ENCODE peak calls at places on chromosomes 13 and 19, in six cellular contexts. One of them, this sample, is unnamed.

GRCh38 chr19:39212377-39212742 is 8.3 kb upstream of the SYCN start:
- DNase-seq in lung microvascular endothelial cell: no peak
- DNase-seq in GM10248: no peak
- DNase-seq in transverse colon: peak
- DNase-seq in activated CD4-positive, alpha-beta T cell treated with anti-CD3 and anti-CD28 coated beads, Interleukin-2, amount 50 U/mL, for 24 hours: peak
- DNase-seq in stimulated activated naive CD8-positive, alpha-beta T cell treated with anti-CD3 and anti-CD28 coated beads, Interleukin-15, Interleukin-2, amounts not matched to agents 100 U/mL and 50 U/mL, for 24 hours: peak
- DNase-seq in this sample: peak

GRCh38 chr19:35938282-35939224 is 2.4 kb downstream of the LRFN3 start:
- DNase-seq in transverse colon: no peak
- DNase-seq in activated CD4-positive, alpha-beta T cell treated with anti-CD3 and anti-CD28 coated beads, Interleukin-2, amount 50 U/mL, for 24 hours: no peak
- DNase-seq in GM10248: no peak
- DNase-seq in stimulated activated naive CD8-positive, alpha-beta T cell treated with anti-CD3 and anti-CD28 coated beads, Interleukin-15, Interleukin-2, amounts not matched to agents 100 U/mL and 50 U/mL, for 24 hours: no peak
- DNase-seq in lung microvascular endothelial cell: no peak
- DNase-seq in this sample: no peak

GRCh38 chr19:3665681-3666544 is 34.4 kb downstream of the PIP5K1C start:
- DNase-seq in GM10248: peak
- DNase-seq in lung microvascular endothelial cell: peak
- DNase-seq in stimulated activated naive CD8-positive, alpha-beta T cell treated with anti-CD3 and anti-CD28 coated beads, Interleukin-15, Interleukin-2, amounts not matched to agents 100 U/mL and 50 U/mL, for 24 hours: peak
- DNase-seq in activated CD4-positive, alpha-beta T cell treated with anti-CD3 and anti-CD28 coated beads, Interleukin-2, amount 50 U/mL, for 24 hours: peak
- DNase-seq in transverse colon: peak
- DNase-seq in this sample: peak

GRCh38 chr13:35992964-35993363 is 138.2 kb downstream of the DCLK1 start:
- DNase-seq in activated CD4-positive, alpha-beta T cell treated with anti-CD3 and anti-CD28 coated beads, Interleukin-2, amount 50 U/mL, for 24 hours: no peak
- DNase-seq in stimulated activated naive CD8-positive, alpha-beta T cell treated with anti-CD3 and anti-CD28 coated beads, Interleukin-15, Interleukin-2, amounts not matched to agents 100 U/mL and 50 U/mL, for 24 hours: no peak
- DNase-seq in lung microvascular endothelial cell: no peak
- DNase-seq in GM10248: no peak
- DNase-seq in transverse colon: no peak
- DNase-seq in this sample: no peak

GRCh38 chr13:40796649-40797048 is 7.2 kb downstream of the SLC25A15 start:
- DNase-seq in stimulated activated naive CD8-positive, alpha-beta T cell treated with anti-CD3 and anti-CD28 coated beads, Interleukin-15, Interleukin-2, amounts not matched to agents 100 U/mL and 50 U/mL, for 24 hours: no peak
- DNase-seq in transverse colon: no peak
- DNase-seq in GM10248: no peak
- DNase-seq in activated CD4-positive, alpha-beta T cell treated with anti-CD3 and anti-CD28 coated beads, Interleukin-2, amount 50 U/mL, for 24 hours: no peak
- DNase-seq in lung microvascular endothelial cell: no peak
- DNase-seq in this sample: no peak

GRCh38 chr19:3986260-3987041 is 1.2 kb upstream of the EEF2 start:
- DNase-seq in lung microvascular endothelial cell: peak
- DNase-seq in activated CD4-positive, alpha-beta T cell treated with anti-CD3 and anti-CD28 coated beads, Interleukin-2, amount 50 U/mL, for 24 hours: no peak
- DNase-seq in stimulated activated naive CD8-positive, alpha-beta T cell treated with anti-CD3 and anti-CD28 coated beads, Interleukin-15, Interleukin-2, amounts not matched to agents 100 U/mL and 50 U/mL, for 24 hours: peak
- DNase-seq in GM10248: peak
- DNase-seq in transverse colon: peak
- DNase-seq in this sample: peak

GRCh38 chr13:57633950-57634828 is 2.6 kb downstream of the PCDH17 start:
- DNase-seq in activated CD4-positive, alpha-beta T cell treated with anti-CD3 and anti-CD28 coated beads, Interleukin-2, amount 50 U/mL, for 24 hours: no peak
- DNase-seq in lung microvascular endothelial cell: peak
- DNase-seq in transverse colon: no peak
- DNase-seq in stimulated activated naive CD8-positive, alpha-beta T cell treated with anti-CD3 and anti-CD28 coated beads, Interleukin-15, Interleukin-2, amounts not matched to agents 100 U/mL and 50 U/mL, for 24 hours: peak
- DNase-seq in GM10248: no peak
- DNase-seq in this sample: no peak

GRCh38 chr13:40665061-40665753 is 1.2 kb downstream of the FOXO1 start:
- DNase-seq in transverse colon: peak
- DNase-seq in GM10248: peak
- DNase-seq in stimulated activated naive CD8-positive, alpha-beta T cell treated with anti-CD3 and anti-CD28 coated beads, Interleukin-15, Interleukin-2, amounts not matched to agents 100 U/mL and 50 U/mL, for 24 hours: peak
- DNase-seq in lung microvascular endothelial cell: no peak
- DNase-seq in activated CD4-positive, alpha-beta T cell treated with anti-CD3 and anti-CD28 coated beads, Interleukin-2, amount 50 U/mL, for 24 hours: no peak
- DNase-seq in this sample: peak

GRCh38 chr19:45522010-45522941 is 15.0 kb downstream of the VASP start:
- DNase-seq in GM10248: no peak
- DNase-seq in transverse colon: no peak
- DNase-seq in lung microvascular endothelial cell: no peak
- DNase-seq in activated CD4-positive, alpha-beta T cell treated with anti-CD3 and anti-CD28 coated beads, Interleukin-2, amount 50 U/mL, for 24 hours: no peak
- DNase-seq in stimulated activated naive CD8-positive, alpha-beta T cell treated with anti-CD3 and anti-CD28 coated beads, Interleukin-15, Interleukin-2, amounts not matched to agents 100 U/mL and 50 U/mL, for 24 hours: no peak
- DNase-seq in this sample: no peak

GRCh38 chr13:29958476-29958875 is 108.1 kb upstream of the UBL3 start:
- DNase-seq in lung microvascular endothelial cell: no peak
- DNase-seq in activated CD4-positive, alpha-beta T cell treated with anti-CD3 and anti-CD28 coated beads, Interleukin-2, amount 50 U/mL, for 24 hours: no peak
- DNase-seq in stimulated activated naive CD8-positive, alpha-beta T cell treated with anti-CD3 and anti-CD28 coated beads, Interleukin-15, Interleukin-2, amounts not matched to agents 100 U/mL and 50 U/mL, for 24 hours: no peak
- DNase-seq in GM10248: no peak
- DNase-seq in transverse colon: no peak
- DNase-seq in this sample: no peak

GRCh38 chr13:24181991-24182702 is 21.6 kb downstream of the SPATA13 start:
- DNase-seq in activated CD4-positive, alpha-beta T cell treated with anti-CD3 and anti-CD28 coated beads, Interleukin-2, amount 50 U/mL, for 24 hours: no peak
- DNase-seq in transverse colon: no peak
- DNase-seq in lung microvascular endothelial cell: no peak
- DNase-seq in GM10248: no peak
- DNase-seq in stimulated activated naive CD8-positive, alpha-beta T cell treated with anti-CD3 and anti-CD28 coated beads, Interleukin-15, Interleukin-2, amounts not matched to agents 100 U/mL and 50 U/mL, for 24 hours: no peak
- DNase-seq in this sample: no peak

GRCh38 chr19:58046856-58047255 is 12.2 kb upstream of the ZNF135 start:
- DNase-seq in lung microvascular endothelial cell: no peak
- DNase-seq in transverse colon: no peak
- DNase-seq in GM10248: no peak
- DNase-seq in stimulated activated naive CD8-positive, alpha-beta T cell treated with anti-CD3 and anti-CD28 coated beads, Interleukin-15, Interleukin-2, amounts not matched to agents 100 U/mL and 50 U/mL, for 24 hours: no peak
- DNase-seq in activated CD4-positive, alpha-beta T cell treated with anti-CD3 and anti-CD28 coated beads, Interleukin-2, amount 50 U/mL, for 24 hours: no peak
- DNase-seq in this sample: no peak

GRCh38 chr19:54459282-54460229 is 4.0 kb downstream of the LENG9 start:
- DNase-seq in GM10248: no peak
- DNase-seq in stimulated activated naive CD8-positive, alpha-beta T cell treated with anti-CD3 and anti-CD28 coated beads, Interleukin-15, Interleukin-2, amounts not matched to agents 100 U/mL and 50 U/mL, for 24 hours: no peak
- DNase-seq in lung microvascular endothelial cell: no peak
- DNase-seq in transverse colon: no peak
- DNase-seq in activated CD4-positive, alpha-beta T cell treated with anti-CD3 and anti-CD28 coated beads, Interleukin-2, amount 50 U/mL, for 24 hours: no peak
- DNase-seq in this sample: peak

GRCh38 chr19:839146-839872 is 1.5 kb upstream of the PRTN3 start:
- DNase-seq in stimulated activated naive CD8-positive, alpha-beta T cell treated with anti-CD3 and anti-CD28 coated beads, Interleukin-15, Interleukin-2, amounts not matched to agents 100 U/mL and 50 U/mL, for 24 hours: no peak
- DNase-seq in activated CD4-positive, alpha-beta T cell treated with anti-CD3 and anti-CD28 coated beads, Interleukin-2, amount 50 U/mL, for 24 hours: no peak
- DNase-seq in GM10248: no peak
- DNase-seq in lung microvascular endothelial cell: no peak
- DNase-seq in transverse colon: no peak
- DNase-seq in this sample: no peak

GRCh38 chr13:74250738-74251190 is 116.6 kb upstream of the KLF12 start:
- DNase-seq in GM10248: no peak
- DNase-seq in stimulated activated naive CD8-positive, alpha-beta T cell treated with anti-CD3 and anti-CD28 coated beads, Interleukin-15, Interleukin-2, amounts not matched to agents 100 U/mL and 50 U/mL, for 24 hours: no peak
- DNase-seq in lung microvascular endothelial cell: no peak
- DNase-seq in transverse colon: no peak
- DNase-seq in activated CD4-positive, alpha-beta T cell treated with anti-CD3 and anti-CD28 coated beads, Interleukin-2, amount 50 U/mL, for 24 hours: no peak
- DNase-seq in this sample: no peak

GRCh38 chr13:99542788-99543406 is 41.6 kb downstream of the TM9SF2 start:
- DNase-seq in GM10248: peak
- DNase-seq in transverse colon: peak
- DNase-seq in lung microvascular endothelial cell: peak
- DNase-seq in activated CD4-positive, alpha-beta T cell treated with anti-CD3 and anti-CD28 coated beads, Interleukin-2, amount 50 U/mL, for 24 hours: no peak
- DNase-seq in stimulated activated naive CD8-positive, alpha-beta T cell treated with anti-CD3 and anti-CD28 coated beads, Interleukin-15, Interleukin-2, amounts not matched to agents 100 U/mL and 50 U/mL, for 24 hours: peak
- DNase-seq in this sample: no peak

GRCh38 chr13:47545206-47545605 is 455.9 kb downstream of the SUCLA2 start:
- DNase-seq in lung microvascular endothelial cell: no peak
- DNase-seq in GM10248: no peak
- DNase-seq in transverse colon: no peak
- DNase-seq in activated CD4-positive, alpha-beta T cell treated with anti-CD3 and anti-CD28 coated beads, Interleukin-2, amount 50 U/mL, for 24 hours: no peak
- DNase-seq in stimulated activated naive CD8-positive, alpha-beta T cell treated with anti-CD3 and anti-CD28 coated beads, Interleukin-15, Interleukin-2, amounts not matched to agents 100 U/mL and 50 U/mL, for 24 hours: no peak
- DNase-seq in this sample: no peak

GRCh38 chr13:33796095-33796494 is 21.9 kb upstream of the RFC3 start:
- DNase-seq in activated CD4-positive, alpha-beta T cell treated with anti-CD3 and anti-CD28 coated beads, Interleukin-2, amount 50 U/mL, for 24 hours: no peak
- DNase-seq in GM10248: no peak
- DNase-seq in lung microvascular endothelial cell: no peak
- DNase-seq in transverse colon: no peak
- DNase-seq in stimulated activated naive CD8-positive, alpha-beta T cell treated with anti-CD3 and anti-CD28 coated beads, Interleukin-15, Interleukin-2, amounts not matched to agents 100 U/mL and 50 U/mL, for 24 hours: no peak
- DNase-seq in this sample: no peak

GRCh38 chr19:29807870-29808405 is 3.9 kb upstream of the CCNE1 start:
- DNase-seq in lung microvascular endothelial cell: no peak
- DNase-seq in stimulated activated naive CD8-positive, alpha-beta T cell treated with anti-CD3 and anti-CD28 coated beads, Interleukin-15, Interleukin-2, amounts not matched to agents 100 U/mL and 50 U/mL, for 24 hours: no peak
- DNase-seq in activated CD4-positive, alpha-beta T cell treated with anti-CD3 and anti-CD28 coated beads, Interleukin-2, amount 50 U/mL, for 24 hours: no peak
- DNase-seq in transverse colon: no peak
- DNase-seq in GM10248: no peak
- DNase-seq in this sample: no peak

GRCh38 chr19:48573163-48573505 is 21.2 kb downstream of the SULT2B1 start:
- DNase-seq in transverse colon: no peak
- DNase-seq in activated CD4-positive, alpha-beta T cell treated with anti-CD3 and anti-CD28 coated beads, Interleukin-2, amount 50 U/mL, for 24 hours: no peak
- DNase-seq in lung microvascular endothelial cell: no peak
- DNase-seq in stimulated activated naive CD8-positive, alpha-beta T cell treated with anti-CD3 and anti-CD28 coated beads, Interleukin-15, Interleukin-2, amounts not matched to agents 100 U/mL and 50 U/mL, for 24 hours: no peak
- DNase-seq in GM10248: no peak
- DNase-seq in this sample: no peak

GRCh38 chr13:32837307-32837972 is 178.8 kb upstream of the KL start:
- DNase-seq in activated CD4-positive, alpha-beta T cell treated with anti-CD3 and anti-CD28 coated beads, Interleukin-2, amount 50 U/mL, for 24 hours: no peak
- DNase-seq in stimulated activated naive CD8-positive, alpha-beta T cell treated with anti-CD3 and anti-CD28 coated beads, Interleukin-15, Interleukin-2, amounts not matched to agents 100 U/mL and 50 U/mL, for 24 hours: no peak
- DNase-seq in GM10248: no peak
- DNase-seq in transverse colon: no peak
- DNase-seq in lung microvascular endothelial cell: no peak
- DNase-seq in this sample: no peak

GRCh38 chr19:40578442-40578908 is 1.8 kb downstream of the SHKBP1 start:
- DNase-seq in activated CD4-positive, alpha-beta T cell treated with anti-CD3 and anti-CD28 coated beads, Interleukin-2, amount 50 U/mL, for 24 hours: no peak
- DNase-seq in GM10248: no peak
- DNase-seq in transverse colon: no peak
- DNase-seq in stimulated activated naive CD8-positive, alpha-beta T cell treated with anti-CD3 and anti-CD28 coated beads, Interleukin-15, Interleukin-2, amounts not matched to agents 100 U/mL and 50 U/mL, for 24 hours: no peak
- DNase-seq in lung microvascular endothelial cell: peak
- DNase-seq in this sample: peak

GRCh38 chr19:58033741-58034475 is at the start of gene ZSCAN1:
- DNase-seq in lung microvascular endothelial cell: peak
- DNase-seq in stimulated activated naive CD8-positive, alpha-beta T cell treated with anti-CD3 and anti-CD28 coated beads, Interleukin-15, Interleukin-2, amounts not matched to agents 100 U/mL and 50 U/mL, for 24 hours: peak
- DNase-seq in transverse colon: peak
- DNase-seq in GM10248: no peak
- DNase-seq in activated CD4-positive, alpha-beta T cell treated with anti-CD3 and anti-CD28 coated beads, Interleukin-2, amount 50 U/mL, for 24 hours: no peak
- DNase-seq in this sample: no peak

GRCh38 chr13:52851153-52851962 is 2.9 kb upstream of the PCDH8 start:
- DNase-seq in activated CD4-positive, alpha-beta T cell treated with anti-CD3 and anti-CD28 coated beads, Interleukin-2, amount 50 U/mL, for 24 hours: no peak
- DNase-seq in lung microvascular endothelial cell: peak
- DNase-seq in transverse colon: peak
- DNase-seq in stimulated activated naive CD8-positive, alpha-beta T cell treated with anti-CD3 and anti-CD28 coated beads, Interleukin-15, Interleukin-2, amounts not matched to agents 100 U/mL and 50 U/mL, for 24 hours: peak
- DNase-seq in GM10248: peak
- DNase-seq in this sample: no peak

GRCh38 chr13:97043302-97043701 is 49.0 kb upstream of the OXGR1 start:
- DNase-seq in activated CD4-positive, alpha-beta T cell treated with anti-CD3 and anti-CD28 coated beads, Interleukin-2, amount 50 U/mL, for 24 hours: no peak
- DNase-seq in lung microvascular endothelial cell: peak
- DNase-seq in stimulated activated naive CD8-positive, alpha-beta T cell treated with anti-CD3 and anti-CD28 coated beads, Interleukin-15, Interleukin-2, amounts not matched to agents 100 U/mL and 50 U/mL, for 24 hours: no peak
- DNase-seq in transverse colon: no peak
- DNase-seq in GM10248: no peak
- DNase-seq in this sample: no peak

GRCh38 chr13:66405908-66406802 is 824.0 kb downstream of the PCDH9 start:
- DNase-seq in GM10248: no peak
- DNase-seq in lung microvascular endothelial cell: no peak
- DNase-seq in activated CD4-positive, alpha-beta T cell treated with anti-CD3 and anti-CD28 coated beads, Interleukin-2, amount 50 U/mL, for 24 hours: no peak
- DNase-seq in stimulated activated naive CD8-positive, alpha-beta T cell treated with anti-CD3 and anti-CD28 coated beads, Interleukin-15, Interleukin-2, amounts not matched to agents 100 U/mL and 50 U/mL, for 24 hours: no peak
- DNase-seq in transverse colon: no peak
- DNase-seq in this sample: no peak

GRCh38 chr19:38778733-38779132 is 5.4 kb upstream of the LGALS7 start:
- DNase-seq in activated CD4-positive, alpha-beta T cell treated with anti-CD3 and anti-CD28 coated beads, Interleukin-2, amount 50 U/mL, for 24 hours: no peak
- DNase-seq in GM10248: no peak
- DNase-seq in lung microvascular endothelial cell: no peak
- DNase-seq in stimulated activated naive CD8-positive, alpha-beta T cell treated with anti-CD3 and anti-CD28 coated beads, Interleukin-15, Interleukin-2, amounts not matched to agents 100 U/mL and 50 U/mL, for 24 hours: no peak
- DNase-seq in transverse colon: no peak
- DNase-seq in this sample: no peak

GRCh38 chr19:18422530-18423191 is 3.5 kb downstream of the SSBP4 start:
- DNase-seq in transverse colon: no peak
- DNase-seq in GM10248: no peak
- DNase-seq in stimulated activated naive CD8-positive, alpha-beta T cell treated with anti-CD3 and anti-CD28 coated beads, Interleukin-15, Interleukin-2, amounts not matched to agents 100 U/mL and 50 U/mL, for 24 hours: no peak
- DNase-seq in activated CD4-positive, alpha-beta T cell treated with anti-CD3 and anti-CD28 coated beads, Interleukin-2, amount 50 U/mL, for 24 hours: no peak
- DNase-seq in lung microvascular endothelial cell: no peak
- DNase-seq in this sample: no peak

GRCh38 chr19:39926170-39926755 is 8.2 kb downstream of the FCGBP start:
- DNase-seq in GM10248: no peak
- DNase-seq in lung microvascular endothelial cell: no peak
- DNase-seq in activated CD4-positive, alpha-beta T cell treated with anti-CD3 and anti-CD28 coated beads, Interleukin-2, amount 50 U/mL, for 24 hours: no peak
- DNase-seq in transverse colon: no peak
- DNase-seq in stimulated activated naive CD8-positive, alpha-beta T cell treated with anti-CD3 and anti-CD28 coated beads, Interleukin-15, Interleukin-2, amounts not matched to agents 100 U/mL and 50 U/mL, for 24 hours: no peak
- DNase-seq in this sample: no peak

GRCh38 chr19:939439-939838 is 13.6 kb downstream of the ARID3A start:
- DNase-seq in lung microvascular endothelial cell: no peak
- DNase-seq in transverse colon: no peak
- DNase-seq in activated CD4-positive, alpha-beta T cell treated with anti-CD3 and anti-CD28 coated beads, Interleukin-2, amount 50 U/mL, for 24 hours: no peak
- DNase-seq in GM10248: no peak
- DNase-seq in stimulated activated naive CD8-positive, alpha-beta T cell treated with anti-CD3 and anti-CD28 coated beads, Interleukin-15, Interleukin-2, amounts not matched to agents 100 U/mL and 50 U/mL, for 24 hours: no peak
- DNase-seq in this sample: no peak

GRCh38 chr19:1226522-1227312 is 11.1 kb downstream of the CBARP start:
- DNase-seq in lung microvascular endothelial cell: no peak
- DNase-seq in stimulated activated naive CD8-positive, alpha-beta T cell treated with anti-CD3 and anti-CD28 coated beads, Interleukin-15, Interleukin-2, amounts not matched to agents 100 U/mL and 50 U/mL, for 24 hours: no peak
- DNase-seq in activated CD4-positive, alpha-beta T cell treated with anti-CD3 and anti-CD28 coated beads, Interleukin-2, amount 50 U/mL, for 24 hours: no peak
- DNase-seq in transverse colon: no peak
- DNase-seq in GM10248: no peak
- DNase-seq in this sample: no peak

GRCh38 chr13:39326471-39326870 is 276.5 kb downstream of the LHFPL6 start:
- DNase-seq in activated CD4-positive, alpha-beta T cell treated with anti-CD3 and anti-CD28 coated beads, Interleukin-2, amount 50 U/mL, for 24 hours: no peak
- DNase-seq in lung microvascular endothelial cell: no peak
- DNase-seq in GM10248: no peak
- DNase-seq in transverse colon: no peak
- DNase-seq in stimulated activated naive CD8-positive, alpha-beta T cell treated with anti-CD3 and anti-CD28 coated beads, Interleukin-15, Interleukin-2, amounts not matched to agents 100 U/mL and 50 U/mL, for 24 hours: no peak
- DNase-seq in this sample: no peak

GRCh38 chr13:113053376-113053775 is 52.2 kb upstream of the F7 start:
- DNase-seq in transverse colon: no peak
- DNase-seq in GM10248: no peak
- DNase-seq in stimulated activated naive CD8-positive, alpha-beta T cell treated with anti-CD3 and anti-CD28 coated beads, Interleukin-15, Interleukin-2, amounts not matched to agents 100 U/mL and 50 U/mL, for 24 hours: no peak
- DNase-seq in lung microvascular endothelial cell: no peak
- DNase-seq in activated CD4-positive, alpha-beta T cell treated with anti-CD3 and anti-CD28 coated beads, Interleukin-2, amount 50 U/mL, for 24 hours: no peak
- DNase-seq in this sample: no peak

GRCh38 chr19:10404888-10405808 is 1.8 kb upstream of the CDC37 start:
- DNase-seq in lung microvascular endothelial cell: no peak
- DNase-seq in stimulated activated naive CD8-positive, alpha-beta T cell treated with anti-CD3 and anti-CD28 coated beads, Interleukin-15, Interleukin-2, amounts not matched to agents 100 U/mL and 50 U/mL, for 24 hours: peak
- DNase-seq in GM10248: no peak
- DNase-seq in activated CD4-positive, alpha-beta T cell treated with anti-CD3 and anti-CD28 coated beads, Interleukin-2, amount 50 U/mL, for 24 hours: no peak
- DNase-seq in transverse colon: no peak
- DNase-seq in this sample: no peak

GRCh38 chr19:16778796-16779411 is 50.3 kb upstream of the SIN3B start:
- DNase-seq in activated CD4-positive, alpha-beta T cell treated with anti-CD3 and anti-CD28 coated beads, Interleukin-2, amount 50 U/mL, for 24 hours: no peak
- DNase-seq in lung microvascular endothelial cell: peak
- DNase-seq in transverse colon: peak
- DNase-seq in stimulated activated naive CD8-positive, alpha-beta T cell treated with anti-CD3 and anti-CD28 coated beads, Interleukin-15, Interleukin-2, amounts not matched to agents 100 U/mL and 50 U/mL, for 24 hours: peak
- DNase-seq in GM10248: peak
- DNase-seq in this sample: peak

GRCh38 chr19:5974721-5975387 is 3.1 kb downstream of the RANBP3 start:
- DNase-seq in GM10248: peak
- DNase-seq in stimulated activated naive CD8-positive, alpha-beta T cell treated with anti-CD3 and anti-CD28 coated beads, Interleukin-15, Interleukin-2, amounts not matched to agents 100 U/mL and 50 U/mL, for 24 hours: peak
- DNase-seq in lung microvascular endothelial cell: no peak
- DNase-seq in transverse colon: no peak
- DNase-seq in activated CD4-positive, alpha-beta T cell treated with anti-CD3 and anti-CD28 coated beads, Interleukin-2, amount 50 U/mL, for 24 hours: no peak
- DNase-seq in this sample: no peak

GRCh38 chr13:41766439-41766838 is 194.5 kb downstream of the VWA8 start:
- DNase-seq in GM10248: no peak
- DNase-seq in transverse colon: no peak
- DNase-seq in stimulated activated naive CD8-positive, alpha-beta T cell treated with anti-CD3 and anti-CD28 coated beads, Interleukin-15, Interleukin-2, amounts not matched to agents 100 U/mL and 50 U/mL, for 24 hours: no peak
- DNase-seq in activated CD4-positive, alpha-beta T cell treated with anti-CD3 and anti-CD28 coated beads, Interleukin-2, amount 50 U/mL, for 24 hours: no peak
- DNase-seq in lung microvascular endothelial cell: no peak
- DNase-seq in this sample: no peak

GRCh38 chr19:5136060-5136855 is 167.3 kb downstream of the KDM4B start:
- DNase-seq in lung microvascular endothelial cell: no peak
- DNase-seq in activated CD4-positive, alpha-beta T cell treated with anti-CD3 and anti-CD28 coated beads, Interleukin-2, amount 50 U/mL, for 24 hours: no peak
- DNase-seq in stimulated activated naive CD8-positive, alpha-beta T cell treated with anti-CD3 and anti-CD28 coated beads, Interleukin-15, Interleukin-2, amounts not matched to agents 100 U/mL and 50 U/mL, for 24 hours: no peak
- DNase-seq in transverse colon: no peak
- DNase-seq in GM10248: no peak
- DNase-seq in this sample: no peak